ENCODE peak calls at places on chromosome 12, in six cellular contexts. F, R, D, X, T and K are unnamed samples.

GRCh38 chr12:42091769-42092168 is 52.9 kb downstream of the GXYLT1 start:
- DNase-seq in X (no peak), T (no peak), F (no peak), D (no peak), R (no peak), K (peak)

GRCh38 chr12:132953771-132954170 is 2.3 kb downstream of the ZNF605 start:
- DNase-seq in T (no peak), F (no peak), X (no peak), R (no peak), D (no peak), K (no peak)

GRCh38 chr12:88781909-88782308 is 201.6 kb upstream of the KITLG start:
- DNase-seq in X (no peak), R (no peak), F (no peak), T (no peak), D (peak), K (no peak)

GRCh38 chr12:3216726-3217682 is 139.8 kb downstream of the TSPAN9 start:
- DNase-seq in X (peak), R (no peak), T (no peak), F (no peak), D (peak), K (peak)

GRCh38 chr12:15527201-15527782 is 205.0 kb downstream of the PTPRO start:
- DNase-seq in R (no peak), F (no peak), X (no peak), D (peak), T (no peak), K (peak)

GRCh38 chr12:100991059-100991562 is 196.5 kb downstream of the ANO4 start:
- DNase-seq in D (no peak), X (no peak), T (no peak), R (no peak), F (no peak), K (no peak)

GRCh38 chr12:117580718-117581062 is 219.3 kb upstream of the NOS1 start:
- DNase-seq in X (no peak), D (no peak), F (no peak), R (no peak), T (peak), K (peak)

GRCh38 chr12:12486661-12487240 is 75.9 kb downstream of the DUSP16 start:
- DNase-seq in T (no peak), X (no peak), R (no peak), D (no peak), F (no peak), K (no peak)

GRCh38 chr12:92208613-92209121 is 63.0 kb upstream of the BTG1 start:
- DNase-seq in D (peak), T (no peak), X (no peak), R (no peak), F (no peak), K (no peak)

GRCh38 chr12:45674583-45674982 is 54.9 kb upstream of the ARID2 start:
- DNase-seq in F (no peak), D (peak), T (peak), R (no peak), X (no peak), K (no peak)

GRCh38 chr12:75155962-75156361 is 53.7 kb downstream of the KCNC2 start:
- DNase-seq in X (no peak), R (no peak), T (no peak), F (no peak), D (no peak), K (no peak)

GRCh38 chr12:106304001-106304421 is 1.5 kb downstream of the TCP11L2 start:
- DNase-seq in D (no peak), R (no peak), T (no peak), X (no peak), F (no peak), K (no peak)

GRCh38 chr12:108570743-108571603 is 8.6 kb downstream of the ISCU start:
- DNase-seq in F (no peak), X (no peak), R (no peak), T (no peak), D (peak), K (peak)

GRCh38 chr12:102816816-102817434 is 100.1 kb downstream of the PAH start:
- DNase-seq in F (no peak), X (no peak), R (no peak), T (no peak), D (peak), K (peak)

GRCh38 chr12:123571343-123571813 is 13.0 kb upstream of the TMED2 start:
- DNase-seq in F (no peak), R (no peak), D (peak), X (no peak), T (peak), K (peak)

GRCh38 chr12:59070534-59070933 is 150.2 kb upstream of the LRIG3 start:
- DNase-seq in D (no peak), F (no peak), T (no peak), X (no peak), R (no peak), K (no peak)

GRCh38 chr12:92899388-92900001 is 29.6 kb downstream of the EEA1 start:
- DNase-seq in T (peak), D (peak), X (no peak), R (no peak), F (no peak), K (peak)